ENCODE peak calls at places on chromosomes 4 and X, in eight cellular contexts. G is stimulated activated CD8-positive, alpha-beta memory T cell treated with anti-CD3 and anti-CD28 coated beads, Interleukin-15, amount 100 ng/mL, for 4 hours; R is stimulated activated CD4-positive, alpha-beta T cell treated with anti-CD3 and anti-CD28 coated beads, Interleukin-15, amount 100 ng/mL, for 24 hours; T is effector memory CD4-positive, alpha-beta T cell; H is GM04503; E is glutamatergic neuron; O is naive thymus-derived CD8-positive, alpha-beta T cell; D is WTC11. A is an unnamed sample.

GRCh38 chr4:38368612-38369011 is 295.4 kb upstream of the KLF3 start:
- DNase-seq in G (no peak), R (peak), T (no peak), H (no peak), E (no peak), O (no peak), D (no peak), A (peak)

GRCh38 chr4:23084559-23085248 is 392.0 kb downstream of the GBA3 start:
- DNase-seq in G (no peak), R (no peak), T (no peak), H (no peak), E (no peak), O (no peak), D (no peak), A (peak)

GRCh38 chr4:8071741-8072140 is 86.9 kb downstream of the ABLIM2 start:
- DNase-seq in G (no peak), R (no peak), T (no peak), H (no peak), E (no peak), O (no peak), D (no peak), A (no peak)

GRCh38 chr4:165016971-165017370 is 14.8 kb upstream of the TRIM60 start:
- DNase-seq in G (no peak), R (no peak), T (no peak), H (no peak), E (no peak), O (no peak), D (peak), A (peak)

GRCh38 chr4:48462363-48462762 is 20.8 kb upstream of the SLC10A4 start:
- DNase-seq in G (no peak), R (no peak), T (no peak), H (no peak), E (no peak), O (no peak), D (no peak), A (no peak)

GRCh38 chr4:45324381-45325111 is 598.2 kb upstream of the GNPDA2 start:
- DNase-seq in G (no peak), R (no peak), T (no peak), H (no peak), E (no peak), O (no peak), D (no peak), A (no peak)

GRCh38 chr4:19807505-19807904 is 444.2 kb upstream of the SLIT2 start:
- DNase-seq in G (no peak), R (no peak), T (no peak), H (peak), E (no peak), O (no peak), D (no peak), A (peak)

GRCh38 chr4:150211016-150211415 is 132.8 kb downstream of the DCLK2 start:
- DNase-seq in G (no peak), R (no peak), T (no peak), H (no peak), E (no peak), O (no peak), D (no peak), A (no peak)

GRCh38 chr4:2259036-2259540 is 2.8 kb downstream of the MXD4 start:
- DNase-seq in G (no peak), R (no peak), T (no peak), H (no peak), E (peak), O (no peak), D (no peak), A (no peak)

GRCh38 chr4:141074098-141074878 is 59.0 kb downstream of the RNF150 start:
- DNase-seq in G (no peak), R (no peak), T (no peak), H (peak), E (no peak), O (no peak), D (no peak), A (peak)

GRCh38 chr4:156945532-156945931 is 26.1 kb downstream of the PDGFC start:
- DNase-seq in G (no peak), R (no peak), T (no peak), H (no peak), E (no peak), O (no peak), D (no peak), A (peak)

GRCh38 chr4:38360201-38360600 is 303.8 kb upstream of the KLF3 start:
- DNase-seq in G (no peak), R (no peak), T (no peak), H (no peak), E (no peak), O (no peak), D (no peak), A (no peak)

GRCh38 chrX:40108959-40109287 is 11.2 kb upstream of the BCOR start:
- DNase-seq in G (peak), R (peak), T (peak), H (no peak), E (peak), O (peak), D (peak), A (peak)

GRCh38 chr4:74544655-74545361 is 99.9 kb downstream of the AREG start:
- DNase-seq in G (no peak), R (no peak), T (no peak), H (no peak), E (no peak), O (no peak), D (no peak), A (no peak)

GRCh38 chr4:113471141-113471860 is 290.2 kb downstream of the CAMK2D start:
- DNase-seq in G (no peak), R (no peak), T (no peak), H (peak), E (no peak), O (no peak), D (no peak), A (no peak)

GRCh38 chrX:15384304-15384703 is at the start of gene VEGFD:
- DNase-seq in G (no peak), R (no peak), T (no peak), H (no peak), E (no peak), O (no peak), D (no peak), A (peak)

GRCh38 chr4:107845721-107846120 is 21.0 kb downstream of the SGMS2 start:
- DNase-seq in G (no peak), R (no peak), T (no peak), H (no peak), E (no peak), O (no peak), D (no peak), A (no peak)